ENCODE peak calls at places on chromosome 1, in five cellular contexts. B is PC-3, J is PC-9, E is cardiac fibroblast, V is neuronal stem cell. C is an unnamed sample.

GRCh38 chr1:224500802-224501201 is 66.2 kb upstream of the WDR26 start:
- DNase-seq in B (no peak), J (no peak), E (no peak), V (no peak), C (no peak)

GRCh38 chr1:36096500-36097412 is 8.1 kb downstream of the ADPRS start:
- DNase-seq in B (peak), J (no peak), E (no peak), V (no peak), C (no peak)

GRCh38 chr1:9657521-9658032 is 6.0 kb downstream of the PIK3CD start:
- DNase-seq in B (no peak), J (no peak), E (no peak), V (no peak), C (no peak)

GRCh38 chr1:19969898-19970660 is 9.3 kb downstream of the PLA2G2A start:
- DNase-seq in B (no peak), J (no peak), E (peak), V (no peak), C (no peak)

GRCh38 chr1:57464756-57465155 is 40.9 kb upstream of the DAB1 start:
- DNase-seq in B (no peak), J (no peak), E (no peak), V (no peak), C (no peak)

GRCh38 chr1:171470726-171471125 is 14.6 kb upstream of the PRRC2C start:
- DNase-seq in B (no peak), J (no peak), E (no peak), V (no peak), C (no peak)

GRCh38 chr1:185934476-185935189 is 200.4 kb downstream of the HMCN1 start:
- DNase-seq in B (no peak), J (no peak), E (peak), V (no peak), C (no peak)

GRCh38 chr1:230568008-230568407 is 74.3 kb upstream of the COG2 start:
- DNase-seq in B (peak), J (no peak), E (peak), V (no peak), C (no peak)

GRCh38 chr1:153684892-153685291 is 6.4 kb downstream of the NPR1 start:
- DNase-seq in B (no peak), J (no peak), E (no peak), V (no peak), C (no peak)

GRCh38 chr1:234875953-234876814 is 252.5 kb downstream of the TOMM20 start:
- DNase-seq in B (peak), J (peak), E (peak), V (no peak), C (no peak)

GRCh38 chr1:192907545-192908243 is 98.9 kb downstream of the RGS2 start:
- DNase-seq in B (no peak), J (no peak), E (peak), V (no peak), C (no peak)

GRCh38 chr1:116820362-116820761 is 66.1 kb downstream of the CD2 start:
- DNase-seq in B (peak), J (no peak), E (peak), V (no peak), C (peak)

GRCh38 chr1:17673335-17674075 is 81.6 kb upstream of the ACTL8 start:
- DNase-seq in B (no peak), J (no peak), E (no peak), V (no peak), C (no peak)

GRCh38 chr1:166944186-166944967 is 31.0 kb downstream of the ILDR2 start:
- DNase-seq in B (peak), J (no peak), E (peak), V (no peak), C (no peak)

GRCh38 chr1:10694633-10695627 is 101.5 kb downstream of the CASZ1 start:
- DNase-seq in B (peak), J (peak), E (peak), V (peak), C (peak)

GRCh38 chr1:71049951-71050598 is 2.5 kb upstream of the PTGER3 start:
- DNase-seq in B (peak), J (peak), E (peak), V (peak), C (peak)

GRCh38 chr1:167297222-167298214 is 76.8 kb downstream of the POU2F1 start:
- DNase-seq in B (no peak), J (peak), E (peak), V (no peak), C (peak)

GRCh38 chr1:22055463-22055862 is 3.0 kb downstream of the CDC42 start:
- DNase-seq in B (no peak), J (no peak), E (no peak), V (no peak), C (no peak)
- H3K4me3 ChIP-seq in B (peak), J (no peak), E (no peak), V (no peak), C (no peak)

GRCh38 chr1:47578026-47578861 is 140.4 kb downstream of the FOXD2 start:
- DNase-seq in B (peak), J (no peak), E (no peak), V (no peak), C (no peak)
- H3K4me3 ChIP-seq in B (no peak), J (no peak), E (no peak), V (no peak), C (no peak)

DNA sequence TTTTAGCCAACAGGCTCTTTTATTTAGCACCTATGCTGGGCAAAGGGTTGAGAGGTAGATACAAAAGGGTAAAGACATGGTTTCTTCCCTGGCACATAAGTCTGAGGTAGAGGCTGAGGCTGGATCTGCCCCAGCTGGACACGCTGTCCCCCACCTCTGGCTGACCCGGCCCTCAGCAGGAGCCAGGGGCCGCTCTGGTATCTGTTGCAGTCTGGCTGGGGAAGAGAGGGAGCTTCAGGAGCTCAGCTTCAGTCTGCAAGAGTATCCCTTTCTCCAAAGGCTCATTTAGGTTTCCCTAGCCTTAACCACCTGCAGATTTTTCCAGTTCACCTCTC is 14.2 kb downstream of the BLACAT1 start:
- DNase-seq in B (no peak), J (no peak), E (no peak), V (no peak), C (no peak)
- H3K4me3 ChIP-seq in B (no peak), J (peak), E (no peak), V (no peak), C (no peak)

GRCh38 chr1:223472057-223472456 is 78.8 kb downstream of the CCDC185 start:
- DNase-seq in B (no peak), J (no peak), E (no peak), V (no peak), C (no peak)

GRCh38 chr1:223474804-223475203 is 81.6 kb downstream of the CCDC185 start:
- DNase-seq in B (no peak), J (no peak), E (no peak), V (no peak), C (no peak)

GRCh38 chr1:223473576-223474344 is 80.5 kb downstream of the CCDC185 start:
- DNase-seq in B (no peak), J (no peak), E (no peak), V (no peak), C (no peak)

GRCh38 chr1:223466156-223466555 is 72.9 kb downstream of the CCDC185 start:
- DNase-seq in B (no peak), J (no peak), E (no peak), V (no peak), C (no peak)

DNA sequence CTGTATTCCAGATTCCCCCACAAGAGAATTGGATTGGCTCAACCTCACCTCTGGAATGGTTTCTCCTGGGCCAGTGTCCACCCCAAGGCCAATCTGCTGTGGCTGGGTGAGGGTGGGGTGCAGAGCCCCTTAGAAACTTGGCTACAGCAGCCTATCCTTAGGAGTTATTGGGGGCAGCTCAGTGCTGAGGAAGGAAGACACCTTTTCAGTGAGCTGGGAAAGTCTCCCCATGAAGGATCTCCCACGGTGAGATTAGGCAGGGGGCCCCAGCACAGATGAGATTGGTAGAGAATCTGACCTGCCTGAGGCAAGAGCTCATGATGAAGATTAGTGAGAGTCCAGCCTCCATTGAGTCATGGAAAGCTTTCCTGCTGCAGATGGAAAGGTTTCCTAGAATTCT is 78.4 kb downstream of the CCDC185 start:
- DNase-seq in B (no peak), J (no peak), E (no peak), V (no peak), C (no peak)
- H3K4me3 ChIP-seq in B (no peak), J (no peak), E (no peak), V (no peak), C (no peak)

GRCh38 chr1:183180213-183180612 is 5.9 kb upstream of the LAMC2 start:
- DNase-seq in B (peak), J (no peak), E (peak), V (no peak), C (peak)

GRCh38 chr1:183191833-183192232 is 5.8 kb downstream of the LAMC2 start:
- DNase-seq in B (peak), J (peak), E (peak), V (no peak), C (no peak)

GRCh38 chr1:183180634-183181056 is 5.4 kb upstream of the LAMC2 start:
- DNase-seq in B (peak), J (no peak), E (peak), V (no peak), C (peak)

GRCh38 chr1:183186820-183187219 is 756 bp downstream of the LAMC2 start:
- DNase-seq in B (peak), J (peak), E (no peak), V (no peak), C (no peak)

DNA sequence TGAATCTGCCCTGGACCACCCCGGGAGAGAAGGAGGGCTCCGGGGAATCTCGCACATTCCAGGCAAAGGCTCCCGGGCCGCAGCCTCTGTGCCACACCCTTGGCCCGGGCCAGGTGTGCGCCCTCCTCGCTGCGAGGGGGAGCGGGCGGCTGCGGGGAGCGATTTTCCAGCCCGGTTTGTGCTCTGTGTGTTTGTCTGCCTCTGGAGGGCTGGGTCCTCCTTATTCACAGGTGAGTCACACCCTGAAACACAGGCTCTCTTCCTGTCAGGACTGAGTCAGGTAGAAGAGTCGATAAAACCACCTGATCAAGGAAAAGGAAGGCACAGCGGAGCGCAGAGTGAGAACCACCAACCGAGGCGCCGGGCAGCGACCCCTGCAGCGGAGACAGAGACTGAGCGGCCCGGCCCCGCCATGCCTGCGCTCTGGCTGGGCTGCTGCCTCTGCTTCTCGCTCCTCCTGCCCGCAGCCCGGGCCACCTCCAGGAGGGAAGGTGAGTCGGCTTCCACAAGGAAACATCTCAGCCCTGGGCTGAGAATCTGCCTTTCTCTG is at the start of gene LAMC2:
- DNase-seq in B (peak), J (peak), E (peak), V (no peak), C (peak)
- H3K4me3 ChIP-seq in B (peak), J (peak), E (no peak), V (peak), C (no peak)

DNA sequence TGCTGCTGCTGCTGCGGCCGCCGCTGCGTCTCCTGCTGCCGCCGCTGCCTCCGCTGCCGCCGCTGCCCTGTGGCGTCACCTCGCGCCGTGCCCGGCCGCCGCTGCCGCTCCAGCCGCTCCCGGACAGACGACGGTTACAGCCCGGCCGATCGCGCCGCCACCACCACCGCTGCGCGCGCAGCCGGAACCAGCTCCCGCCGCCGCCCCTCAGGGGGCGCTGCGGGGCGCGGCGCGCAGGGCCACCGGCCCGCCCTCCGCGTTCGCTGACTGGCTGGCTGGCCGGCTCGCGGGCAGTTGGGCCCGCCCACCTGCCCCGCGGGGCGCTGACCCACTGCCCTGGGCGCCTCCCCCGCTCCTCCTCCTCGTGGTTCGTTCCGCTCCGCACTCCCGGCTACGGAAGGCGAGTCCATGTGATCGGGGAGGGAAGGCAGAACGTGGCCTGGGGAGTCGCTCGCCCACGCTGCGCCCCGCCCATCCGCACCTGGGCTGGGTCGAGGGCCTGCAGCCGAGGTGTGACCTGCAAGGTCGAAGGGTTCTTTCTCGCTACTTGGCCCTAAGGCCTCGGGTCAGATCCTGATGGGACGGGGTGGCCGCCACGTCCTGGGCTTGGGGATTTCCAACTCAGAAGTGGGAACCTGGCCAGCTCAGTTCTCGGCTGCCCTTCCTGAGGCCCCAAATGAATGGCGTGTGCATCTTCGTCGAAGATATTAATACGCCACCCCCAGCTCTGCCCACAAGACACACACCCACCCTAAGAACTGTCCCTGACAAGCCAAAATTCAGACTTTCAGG is at the start of gene PTP4A2:
- DNase-seq in B (peak), J (peak), E (peak), V (peak), C (peak)
- H3K4me3 ChIP-seq in B (peak), J (peak), E (peak), V (peak), C (peak)

DNA sequence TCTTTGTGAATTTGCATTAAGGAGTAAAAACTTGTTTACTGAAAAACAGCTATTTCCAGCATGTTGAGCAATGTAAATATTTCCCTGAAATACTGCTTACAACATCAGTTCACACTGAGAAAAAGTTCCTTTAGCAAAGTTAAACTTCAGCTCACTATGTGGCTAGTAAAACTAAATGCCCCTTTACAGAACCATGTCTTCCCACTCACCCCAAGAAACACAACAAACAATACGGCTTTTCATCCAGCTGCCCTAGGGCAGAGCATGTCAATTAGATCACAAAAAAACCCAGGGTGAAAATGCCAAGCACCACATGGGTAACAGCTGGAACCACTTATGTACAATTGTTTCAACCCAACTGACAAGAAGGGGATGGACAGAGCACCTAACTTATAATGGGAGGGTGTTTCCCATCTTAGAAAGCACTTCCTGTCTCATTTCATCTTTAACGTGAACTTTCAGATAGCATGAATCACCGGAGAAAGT is 6.7 kb downstream of the NID1 start:
- DNase-seq in B (no peak), J (no peak), E (peak), V (no peak), C (no peak)
- H3K4me3 ChIP-seq in B (no peak), J (no peak), E (no peak), V (no peak), C (no peak)

DNA sequence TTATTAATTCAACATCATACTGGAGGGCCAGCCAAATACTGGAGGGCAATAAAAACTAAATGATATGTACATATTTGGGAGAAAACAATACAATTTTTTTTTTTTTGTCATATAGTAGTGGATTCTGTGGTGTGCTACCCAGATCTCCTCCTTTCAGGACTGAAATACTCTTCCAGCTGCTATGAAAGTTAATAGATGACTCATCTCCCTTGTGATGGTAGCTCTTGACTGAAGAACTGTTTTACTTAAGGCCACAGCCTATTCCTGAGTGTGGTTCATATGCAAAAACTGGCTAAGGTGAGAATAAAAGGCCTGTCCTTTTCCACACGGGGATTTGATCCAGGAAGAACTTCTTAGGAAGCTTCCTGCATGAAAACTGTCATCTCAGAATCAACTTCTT is 307.9 kb downstream of the HLX start:
- DNase-seq in B (no peak), J (no peak), E (no peak), V (no peak), C (no peak)
- H3K4me3 ChIP-seq in B (no peak), J (no peak), E (no peak), V (no peak), C (no peak)

GRCh38 chr1:2314803-2315710 is 76.3 kb downstream of the MORN1 start:
- DNase-seq in B (peak), J (no peak), E (peak), V (peak), C (peak)

GRCh38 chr1:2312589-2313301 is 78.6 kb downstream of the MORN1 start:
- DNase-seq in B (no peak), J (no peak), E (no peak), V (no peak), C (no peak)

GRCh38 chr1:2314297-2314802 is 77.0 kb downstream of the MORN1 start:
- DNase-seq in B (peak), J (no peak), E (peak), V (peak), C (peak)

GRCh38 chr1:2312196-2312588 is 79.2 kb downstream of the MORN1 start:
- DNase-seq in B (no peak), J (no peak), E (no peak), V (no peak), C (no peak)

GRCh38 chr1:2313651-2314296 is 77.6 kb downstream of the MORN1 start:
- DNase-seq in B (no peak), J (no peak), E (no peak), V (no peak), C (no peak)
- H3K4me3 ChIP-seq in B (peak), J (peak), E (peak), V (peak), C (peak)